ENCODE peak calls at places on chromosome 10, in four cellular contexts. One of them, this sample, is unnamed.

GRCh38 chr10:5323446-5323845 is 41.3 kb upstream of the UCN3 start:
- DNase-seq in activated naive CD4-positive, alpha-beta T cell: no peak
- DNase-seq in HEK293T: no peak
- DNase-seq in AG09319: no peak
- DNase-seq in this sample: no peak

GRCh38 chr10:94439275-94439861 is 37.0 kb downstream of the TBC1D12 start:
- DNase-seq in HEK293T: peak
- DNase-seq in AG09319: no peak
- DNase-seq in activated naive CD4-positive, alpha-beta T cell: no peak
- DNase-seq in this sample: no peak

GRCh38 chr10:2106641-2107040 is 369.3 kb upstream of the ADARB2 start:
- DNase-seq in AG09319: no peak
- DNase-seq in activated naive CD4-positive, alpha-beta T cell: no peak
- DNase-seq in HEK293T: no peak
- DNase-seq in this sample: no peak

GRCh38 chr10:50653142-50653541 is 29.4 kb upstream of the SGMS1 start:
- DNase-seq in HEK293T: peak
- DNase-seq in activated naive CD4-positive, alpha-beta T cell: no peak
- DNase-seq in AG09319: peak
- DNase-seq in this sample: no peak

GRCh38 chr10:124545346-124545745 is 83.7 kb downstream of the LHPP start:
- DNase-seq in HEK293T: no peak
- DNase-seq in activated naive CD4-positive, alpha-beta T cell: no peak
- DNase-seq in AG09319: no peak
- DNase-seq in this sample: no peak

GRCh38 chr10:132407846-132408278 is 10.9 kb downstream of the PWWP2B start:
- DNase-seq in HEK293T: no peak
- DNase-seq in AG09319: no peak
- DNase-seq in activated naive CD4-positive, alpha-beta T cell: no peak
- DNase-seq in this sample: peak

GRCh38 chr10:59904431-59905065 is 1.8 kb downstream of the CCDC6 start:
- DNase-seq in HEK293T: no peak
- DNase-seq in AG09319: no peak
- DNase-seq in activated naive CD4-positive, alpha-beta T cell: no peak
- DNase-seq in this sample: no peak

GRCh38 chr10:108808228-108808627 is 1115.1 kb downstream of the XPNPEP1 start:
- DNase-seq in AG09319: no peak
- DNase-seq in activated naive CD4-positive, alpha-beta T cell: no peak
- DNase-seq in HEK293T: no peak
- DNase-seq in this sample: no peak

GRCh38 chr10:133474027-133474426 is 20.3 kb downstream of the SCART1 start:
- DNase-seq in HEK293T: peak
- DNase-seq in AG09319: no peak
- DNase-seq in activated naive CD4-positive, alpha-beta T cell: no peak
- DNase-seq in this sample: no peak

GRCh38 chr10:57336865-57337264 is 930.8 kb downstream of the IPMK start:
- DNase-seq in HEK293T: no peak
- DNase-seq in AG09319: no peak
- DNase-seq in activated naive CD4-positive, alpha-beta T cell: no peak
- DNase-seq in this sample: no peak

GRCh38 chr10:112429654-112430230 is 17.0 kb downstream of the ZDHHC6 start:
- DNase-seq in AG09319: no peak
- DNase-seq in HEK293T: no peak
- DNase-seq in activated naive CD4-positive, alpha-beta T cell: no peak
- DNase-seq in this sample: no peak

GRCh38 chr10:125629758-125630376 is 53.1 kb downstream of the TEX36 start:
- DNase-seq in activated naive CD4-positive, alpha-beta T cell: no peak
- DNase-seq in AG09319: no peak
- DNase-seq in HEK293T: peak
- DNase-seq in this sample: no peak

GRCh38 chr10:123135415-123136141 is at the start of gene HMX3:
- DNase-seq in activated naive CD4-positive, alpha-beta T cell: peak
- DNase-seq in AG09319: no peak
- DNase-seq in HEK293T: peak
- DNase-seq in this sample: no peak

GRCh38 chr10:119341236-119342016 is 134.1 kb downstream of the GRK5 start:
- DNase-seq in activated naive CD4-positive, alpha-beta T cell: no peak
- DNase-seq in AG09319: no peak
- DNase-seq in HEK293T: no peak
- DNase-seq in this sample: no peak

GRCh38 chr10:123840714-123841113 is 50.9 kb downstream of the CPXM2 start:
- DNase-seq in activated naive CD4-positive, alpha-beta T cell: no peak
- DNase-seq in HEK293T: no peak
- DNase-seq in AG09319: no peak
- DNase-seq in this sample: no peak

GRCh38 chr10:96910488-96911395 is 78.6 kb downstream of the LCOR start:
- DNase-seq in HEK293T: peak
- DNase-seq in AG09319: no peak
- DNase-seq in activated naive CD4-positive, alpha-beta T cell: no peak
- DNase-seq in this sample: no peak

GRCh38 chr10:22253578-22253882 is 35.7 kb upstream of the EBLN1 start:
- DNase-seq in AG09319: no peak
- DNase-seq in activated naive CD4-positive, alpha-beta T cell: no peak
- DNase-seq in HEK293T: no peak
- DNase-seq in this sample: no peak

GRCh38 chr10:110822708-110823291 is 48.9 kb upstream of the PDCD4 start:
- DNase-seq in AG09319: no peak
- DNase-seq in activated naive CD4-positive, alpha-beta T cell: no peak
- DNase-seq in HEK293T: no peak
- DNase-seq in this sample: peak

GRCh38 chr10:71448146-71448545 is 51.4 kb downstream of the CDH23 start:
- DNase-seq in HEK293T: no peak
- DNase-seq in activated naive CD4-positive, alpha-beta T cell: no peak
- DNase-seq in AG09319: no peak
- DNase-seq in this sample: no peak

GRCh38 chr10:80458263-80458625 is 4.1 kb downstream of the TSPAN14 start:
- DNase-seq in activated naive CD4-positive, alpha-beta T cell: no peak
- DNase-seq in AG09319: no peak
- DNase-seq in HEK293T: no peak
- DNase-seq in this sample: no peak

GRCh38 chr10:119457966-119458766 is 84.4 kb downstream of the RGS10 start:
- DNase-seq in activated naive CD4-positive, alpha-beta T cell: no peak
- DNase-seq in HEK293T: no peak
- DNase-seq in AG09319: no peak
- DNase-seq in this sample: no peak

GRCh38 chr10:127989481-127989964 is 82.6 kb downstream of the PTPRE start:
- DNase-seq in activated naive CD4-positive, alpha-beta T cell: no peak
- DNase-seq in AG09319: no peak
- DNase-seq in HEK293T: no peak
- DNase-seq in this sample: no peak

GRCh38 chr10:51861731-51862130 is 162.3 kb upstream of the CSTF2T start:
- DNase-seq in activated naive CD4-positive, alpha-beta T cell: no peak
- DNase-seq in AG09319: no peak
- DNase-seq in HEK293T: no peak
- DNase-seq in this sample: no peak

GRCh38 chr10:37975407-37975991 is 948 bp downstream of the ZNF25 start:
- DNase-seq in HEK293T: no peak
- DNase-seq in AG09319: no peak
- DNase-seq in activated naive CD4-positive, alpha-beta T cell: no peak
- DNase-seq in this sample: no peak

GRCh38 chr10:25465582-25466372 is 291.0 kb downstream of the GPR158 start:
- DNase-seq in activated naive CD4-positive, alpha-beta T cell: no peak
- DNase-seq in AG09319: no peak
- DNase-seq in HEK293T: no peak
- DNase-seq in this sample: no peak

GRCh38 chr10:94997763-94998174 is 59.3 kb downstream of the CYP2C9 start:
- DNase-seq in HEK293T: no peak
- DNase-seq in activated naive CD4-positive, alpha-beta T cell: no peak
- DNase-seq in AG09319: no peak
- DNase-seq in this sample: no peak

GRCh38 chr10:84308481-84309304 is 19.7 kb upstream of the CCSER2 start:
- DNase-seq in AG09319: no peak
- DNase-seq in activated naive CD4-positive, alpha-beta T cell: no peak
- DNase-seq in HEK293T: no peak
- DNase-seq in this sample: no peak

GRCh38 chr10:35911954-35912353 is 269.9 kb upstream of the FZD8 start:
- DNase-seq in activated naive CD4-positive, alpha-beta T cell: no peak
- DNase-seq in AG09319: no peak
- DNase-seq in HEK293T: no peak
- DNase-seq in this sample: no peak

This sample was measured in mesothelial cell of epicardium.